ENCODE peak calls at places on chromosomes 7 and 10, in five cellular contexts. One of them, this sample, is unnamed.

GRCh38 chr7:19538036-19538435 is 170.8 kb downstream of the POLR1F start:
- DNase-seq in activated T-helper 1 cell treated with anti-CD3 and anti-CD28 coated beads, Interleukin-2, amount 50 U/mL, for 16 hours: no peak
- DNase-seq in T-cell: no peak
- DNase-seq in epithelial cell of prostate: no peak
- DNase-seq in NCI-H1417: peak
- DNase-seq in this sample: no peak

GRCh38 chr10:3745582-3745981 is 39.4 kb downstream of the KLF6 start:
- DNase-seq in activated T-helper 1 cell treated with anti-CD3 and anti-CD28 coated beads, Interleukin-2, amount 50 U/mL, for 16 hours: no peak
- DNase-seq in T-cell: no peak
- DNase-seq in epithelial cell of prostate: no peak
- DNase-seq in NCI-H1417: peak
- DNase-seq in this sample: no peak

GRCh38 chr7:157707983-157708720 is 371.3 kb downstream of the DNAJB6 start:
- DNase-seq in activated T-helper 1 cell treated with anti-CD3 and anti-CD28 coated beads, Interleukin-2, amount 50 U/mL, for 16 hours: no peak
- DNase-seq in T-cell: no peak
- DNase-seq in epithelial cell of prostate: no peak
- DNase-seq in NCI-H1417: no peak
- DNase-seq in this sample: no peak

GRCh38 chr7:114663502-114663901 is 248.9 kb downstream of the FOXP2 start:
- DNase-seq in activated T-helper 1 cell treated with anti-CD3 and anti-CD28 coated beads, Interleukin-2, amount 50 U/mL, for 16 hours: no peak
- DNase-seq in T-cell: no peak
- DNase-seq in epithelial cell of prostate: no peak
- DNase-seq in NCI-H1417: peak
- DNase-seq in this sample: no peak

GRCh38 chr10:88058750-88059149 is 195.3 kb downstream of the PTEN start:
- DNase-seq in activated T-helper 1 cell treated with anti-CD3 and anti-CD28 coated beads, Interleukin-2, amount 50 U/mL, for 16 hours: no peak
- DNase-seq in T-cell: no peak
- DNase-seq in epithelial cell of prostate: no peak
- DNase-seq in NCI-H1417: no peak
- DNase-seq in this sample: no peak

GRCh38 chr10:35574924-35575352 is 30.2 kb upstream of the GJD4 start:
- DNase-seq in activated T-helper 1 cell treated with anti-CD3 and anti-CD28 coated beads, Interleukin-2, amount 50 U/mL, for 16 hours: no peak
- DNase-seq in T-cell: no peak
- DNase-seq in epithelial cell of prostate: no peak
- DNase-seq in NCI-H1417: no peak
- DNase-seq in this sample: no peak

GRCh38 chr7:142804715-142805114 is 33.9 kb downstream of the PRSS2 start:
- DNase-seq in activated T-helper 1 cell treated with anti-CD3 and anti-CD28 coated beads, Interleukin-2, amount 50 U/mL, for 16 hours: no peak
- DNase-seq in T-cell: no peak
- DNase-seq in epithelial cell of prostate: no peak
- DNase-seq in NCI-H1417: no peak
- DNase-seq in this sample: peak

GRCh38 chr10:16640153-16640552 is 118.5 kb upstream of the C1QL3 start:
- DNase-seq in activated T-helper 1 cell treated with anti-CD3 and anti-CD28 coated beads, Interleukin-2, amount 50 U/mL, for 16 hours: no peak
- DNase-seq in T-cell: no peak
- DNase-seq in epithelial cell of prostate: no peak
- DNase-seq in NCI-H1417: no peak
- DNase-seq in this sample: no peak

GRCh38 chr7:112022128-112022527 is 184.1 kb downstream of the DOCK4 start:
- DNase-seq in activated T-helper 1 cell treated with anti-CD3 and anti-CD28 coated beads, Interleukin-2, amount 50 U/mL, for 16 hours: no peak
- DNase-seq in T-cell: no peak
- DNase-seq in epithelial cell of prostate: no peak
- DNase-seq in NCI-H1417: peak
- DNase-seq in this sample: no peak

GRCh38 chr10:114825513-114826253 is 4.1 kb downstream of the FHIP2A start:
- DNase-seq in activated T-helper 1 cell treated with anti-CD3 and anti-CD28 coated beads, Interleukin-2, amount 50 U/mL, for 16 hours: no peak
- DNase-seq in T-cell: no peak
- DNase-seq in epithelial cell of prostate: no peak
- DNase-seq in NCI-H1417: no peak
- DNase-seq in this sample: no peak

GRCh38 chr7:153027210-153027609 is 267.7 kb downstream of the ACTR3B start:
- DNase-seq in activated T-helper 1 cell treated with anti-CD3 and anti-CD28 coated beads, Interleukin-2, amount 50 U/mL, for 16 hours: no peak
- DNase-seq in T-cell: no peak
- DNase-seq in epithelial cell of prostate: no peak
- DNase-seq in NCI-H1417: no peak
- DNase-seq in this sample: no peak

GRCh38 chr10:4519691-4520402 is 306.2 kb upstream of the AKR1E2 start:
- DNase-seq in activated T-helper 1 cell treated with anti-CD3 and anti-CD28 coated beads, Interleukin-2, amount 50 U/mL, for 16 hours: no peak
- DNase-seq in T-cell: no peak
- DNase-seq in epithelial cell of prostate: no peak
- DNase-seq in NCI-H1417: no peak
- DNase-seq in this sample: no peak

GRCh38 chr10:58064714-58065528 is 202.8 kb downstream of the IPMK start:
- DNase-seq in activated T-helper 1 cell treated with anti-CD3 and anti-CD28 coated beads, Interleukin-2, amount 50 U/mL, for 16 hours: no peak
- DNase-seq in T-cell: no peak
- DNase-seq in epithelial cell of prostate: no peak
- DNase-seq in NCI-H1417: peak
- DNase-seq in this sample: no peak

GRCh38 chr7:157527686-157528085 is 190.9 kb downstream of the DNAJB6 start:
- DNase-seq in activated T-helper 1 cell treated with anti-CD3 and anti-CD28 coated beads, Interleukin-2, amount 50 U/mL, for 16 hours: no peak
- DNase-seq in T-cell: no peak
- DNase-seq in epithelial cell of prostate: no peak
- DNase-seq in NCI-H1417: no peak
- DNase-seq in this sample: no peak